ENCODE peak calls at places on chromosomes 7 and 10, in eight cellular contexts. N is GM23338, G is K562, Q is Panc1, W is suprapubic skin, L is SK-N-SH, U is transverse colon, J is upper lobe of left lung. P is an unnamed sample.

GRCh38 chr7:65269150-65269856 is 104.4 kb upstream of the ZNF92 start:
- DNase-seq in N (peak; percentile 99), G (peak; percentile 96), Q (no peak), W (no peak), L (peak; percentile 98), U (no peak), J (peak; percentile 57), P (no peak)

GRCh38 chr7:49852619-49853462 is 79.4 kb downstream of the VWC2 start:
- DNase-seq in N (peak; percentile 89), G (peak; percentile 23), Q (peak; percentile 62), W (no peak), L (peak; percentile 68), U (peak; percentile 24), J (no peak), P (no peak)

GRCh38 chr10:126459032-126459831 is 71.0 kb upstream of the ADAM12 start:
- DNase-seq in N (no peak), G (no peak), Q (no peak), W (no peak), L (no peak), U (no peak), J (no peak), P (no peak)

GRCh38 chr10:71819479-71819878 is 31.6 kb downstream of the PSAP start:
- DNase-seq in N (no peak), G (no peak), Q (no peak), W (no peak), L (no peak), U (no peak), J (no peak), P (no peak)

GRCh38 chr7:92517626-92518025 is 10.7 kb downstream of the PEX1 start:
- DNase-seq in N (no peak), G (no peak), Q (no peak), W (no peak), L (no peak), U (no peak), J (no peak), P (no peak)

GRCh38 chr10:11149499-11149898 is 131.8 kb downstream of the CELF2 start:
- DNase-seq in N (no peak), G (no peak), Q (no peak), W (no peak), L (no peak), U (no peak), J (peak; percentile 55), P (no peak)

GRCh38 chr7:45185864-45186250 is 28.3 kb downstream of the RAMP3 start:
- DNase-seq in N (no peak), G (no peak), Q (no peak), W (no peak), L (no peak), U (no peak), J (no peak), P (no peak)

GRCh38 chr10:6047326-6047611 is 14.9 kb downstream of the IL2RA start:
- DNase-seq in N (no peak), G (no peak), Q (no peak), W (no peak), L (no peak), U (no peak), J (no peak), P (no peak)

GRCh38 chr7:27116962-27117686 is 13.4 kb downstream of the HOXA4 start:
- DNase-seq in N (no peak), G (no peak), Q (no peak), W (no peak), L (no peak), U (no peak), J (no peak), P (no peak)

GRCh38 chr10:86339226-86339865 is 27.2 kb downstream of the GRID1 start:
- DNase-seq in N (no peak), G (no peak), Q (no peak), W (no peak), L (no peak), U (no peak), J (no peak), P (no peak)

DNA sequence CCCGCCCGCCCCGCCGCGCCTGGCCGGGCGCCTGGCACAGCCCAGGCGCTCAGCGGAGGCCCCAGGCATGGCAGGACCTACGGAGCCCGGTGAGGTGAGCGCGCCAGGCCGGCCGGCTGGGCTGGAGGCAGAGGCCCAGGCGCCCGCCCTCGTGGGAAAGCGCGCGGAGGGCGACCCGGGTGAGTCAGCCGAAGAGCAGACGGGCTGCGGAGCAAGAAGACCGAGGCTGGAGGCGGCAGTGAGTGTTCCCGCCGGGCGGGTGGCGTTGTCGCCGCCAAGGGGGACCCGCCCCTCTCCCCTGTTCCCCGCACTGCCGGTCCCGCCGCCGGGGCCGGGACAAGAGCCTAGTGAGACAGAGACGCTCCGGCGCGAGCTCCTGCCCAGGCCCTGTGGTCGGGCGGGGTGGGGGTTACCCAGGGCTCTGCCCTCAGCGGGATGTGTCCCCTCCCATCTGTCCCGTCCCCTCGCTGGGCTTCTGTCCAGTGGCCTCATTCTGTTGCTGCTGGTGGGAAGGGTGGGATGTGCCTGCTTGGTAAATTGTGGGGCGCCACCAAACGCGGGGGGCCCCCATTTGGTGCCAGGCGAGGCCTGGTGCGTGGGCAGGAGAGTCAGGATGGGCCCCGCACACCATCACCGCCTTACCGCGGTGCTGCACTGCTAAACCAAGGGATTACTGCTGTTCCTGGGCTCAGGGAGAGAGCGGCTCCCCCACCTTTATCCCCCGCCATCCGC is 17.0 kb upstream of the NODAL start:
- DNase-seq in N (peak; percentile 63), G (peak; percentile 83), Q (no peak), W (no peak), L (peak; percentile 92), U (peak; percentile 67), J (peak; percentile 66), P (peak; percentile 46)
- H3K27me3 ChIP-seq in N (peaks cover 50% of the 10 kb centered on the region), G (peaks cover 75% of the 10 kb centered on the region), Q (no peaks in the 10 kb centered on the region), W (peaks cover 11% of the 10 kb centered on the region), L (no peaks in the 10 kb centered on the region), U (peaks cover 31% of the 10 kb centered on the region), J (peaks cover 12% of the 10 kb centered on the region), P (no peaks in the 10 kb centered on the region)

DNA sequence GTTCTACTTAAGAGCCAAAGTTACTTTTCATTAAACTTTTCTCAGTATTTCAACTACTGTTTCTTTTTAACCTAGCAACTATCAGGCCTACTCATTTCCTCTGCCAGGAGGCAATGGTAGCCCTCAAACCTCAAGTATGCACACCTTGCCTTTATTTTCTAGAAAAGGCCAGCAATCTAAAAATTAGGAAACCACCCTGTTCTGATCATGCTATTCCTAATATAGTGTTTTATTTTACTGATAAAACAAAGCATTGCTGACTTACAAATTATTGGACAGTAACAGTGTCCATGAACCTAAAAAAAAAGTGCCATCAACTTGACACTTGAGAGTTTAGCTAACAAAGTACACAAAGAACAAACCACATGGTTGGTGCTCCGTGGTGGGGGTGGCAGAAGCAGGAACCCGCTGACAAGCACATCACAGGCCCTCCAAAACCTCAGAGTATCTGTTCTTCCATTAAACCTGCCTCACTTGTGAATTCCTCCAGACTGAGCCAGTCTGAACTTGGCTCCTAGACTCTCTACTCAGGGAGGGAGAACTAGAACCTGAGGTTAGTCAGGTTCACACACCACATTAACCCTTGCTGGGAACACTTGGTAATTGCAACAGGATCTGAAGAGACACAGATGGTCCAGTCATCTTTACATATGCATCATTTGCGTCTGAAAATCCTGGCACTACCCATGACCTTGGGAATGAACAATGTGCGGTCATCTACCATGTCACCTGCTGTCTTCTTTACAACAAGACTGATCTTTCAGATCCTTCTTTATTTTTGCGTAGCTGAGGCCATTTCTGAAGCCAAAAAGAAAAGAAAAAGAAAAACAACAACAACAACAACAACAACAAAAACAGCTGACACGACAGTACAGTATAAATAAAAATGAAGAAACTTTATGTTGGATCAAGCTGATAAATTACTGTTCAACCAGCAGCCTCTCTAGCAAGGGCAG is 31.9 kb downstream of the PIP4K2A start:
- DNase-seq in N (no peak), G (peak; percentile 45), Q (peak; percentile 39), W (no peak), L (no peak), U (peak; percentile 42), J (no peak), P (no peak)
- H3K4me1 ChIP-seq in N (peaks cover 64% of the 10 kb centered on the region), G (peaks cover 71% of the 10 kb centered on the region), Q (peaks cover 37% of the 10 kb centered on the region), W (peaks cover 48% of the 10 kb centered on the region), L (peaks cover 27% of the 10 kb centered on the region), U (no peaks in the 10 kb centered on the region), J (peaks cover 45% of the 10 kb centered on the region), P (no peaks in the 10 kb centered on the region)

DNA sequence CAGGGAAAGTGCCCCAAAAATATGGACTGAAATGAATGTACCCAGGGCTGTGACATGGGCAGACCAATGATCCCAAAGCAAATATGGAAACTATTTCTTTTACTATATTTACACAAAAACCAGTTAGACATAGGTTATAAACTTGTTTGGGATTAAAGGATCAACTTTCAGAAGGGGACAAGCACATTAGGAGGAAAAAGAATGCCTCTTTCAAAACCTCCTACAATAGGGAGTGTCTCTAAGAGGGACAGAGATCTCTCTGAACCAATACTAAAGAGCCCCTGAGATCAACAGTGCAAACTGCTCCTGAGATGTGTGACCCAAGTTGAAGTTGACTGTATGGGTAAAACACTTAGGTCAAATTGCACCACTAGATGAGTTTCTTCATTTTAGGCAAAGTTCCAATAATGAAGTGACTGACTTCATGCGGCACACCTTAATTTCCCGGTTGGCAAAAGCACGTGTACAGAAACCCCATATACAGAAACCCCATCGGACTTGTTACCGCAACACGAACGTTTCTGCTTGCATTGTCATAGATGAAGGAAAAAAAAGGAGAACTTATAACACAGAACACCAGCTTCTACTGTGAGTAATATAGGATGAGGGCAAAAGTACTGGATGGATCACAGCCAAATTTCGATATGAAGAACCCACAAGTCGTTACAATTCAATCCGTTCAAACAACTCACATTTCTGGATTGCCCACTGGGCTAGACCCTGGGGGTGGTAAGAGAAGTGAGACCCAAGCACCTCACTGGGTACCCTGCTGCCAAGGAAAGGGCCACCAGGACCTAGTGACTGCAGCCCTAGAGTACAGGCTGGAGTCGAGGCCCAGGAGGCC is 4.3 kb downstream of the SVIL start:
- DNase-seq in N (no peak), G (no peak), Q (no peak), W (no peak), L (no peak), U (no peak), J (peak; percentile 54), P (peak; percentile 17)
- TF ChIP-seq POLR2AphosphoS5 in N (no peak), G (no peak), Q (no peak), W (no peak), L (no peak), U (no peak), J (peak; percentile 58), P (no peak)

DNA sequence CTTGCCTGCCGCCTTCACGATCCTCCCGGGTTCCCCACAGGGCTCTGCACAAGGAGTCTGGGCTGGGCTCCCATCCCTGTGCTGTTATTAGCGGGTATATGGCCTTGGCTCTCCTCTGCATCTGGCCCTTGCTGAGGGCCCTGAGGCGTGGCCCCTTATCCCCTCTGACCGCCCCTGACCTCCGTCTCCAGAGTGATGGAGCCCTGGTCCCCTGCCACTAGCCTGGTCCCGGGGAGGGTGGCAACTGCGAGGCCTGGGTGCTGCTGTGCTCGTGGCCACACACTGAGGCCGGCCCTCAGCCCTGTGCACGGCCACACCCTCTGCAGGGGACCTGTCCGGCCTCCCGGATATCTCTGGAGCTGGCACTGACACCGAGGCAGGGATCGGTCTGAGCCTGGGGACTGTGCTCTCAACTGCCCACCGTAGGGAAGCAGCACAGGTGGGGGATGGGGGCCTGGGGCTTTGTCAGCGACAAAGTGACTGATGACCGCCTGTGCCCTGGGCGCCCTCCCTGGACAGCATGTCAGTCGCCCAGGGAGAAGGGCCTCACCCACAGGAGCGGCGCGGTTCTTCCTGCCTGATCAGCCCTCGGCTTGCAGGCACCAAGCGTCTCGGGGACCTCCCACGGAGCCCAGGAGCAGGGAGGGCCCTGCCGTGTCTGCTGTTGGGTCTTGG is 72.4 kb downstream of the NKX6-2 start:
- DNase-seq in N (no peak), G (no peak), Q (no peak), W (peak; percentile 40), L (no peak), U (no peak), J (no peak), P (peak; percentile 28)
- H3K27me3 ChIP-seq in N (no peaks in the 10 kb centered on the region), G (no peaks in the 10 kb centered on the region), Q (no peaks in the 10 kb centered on the region), W (no peaks in the 10 kb centered on the region), L (no peaks in the 10 kb centered on the region), U (no peaks in the 10 kb centered on the region), J (no peaks in the 10 kb centered on the region), P (no peaks in the 10 kb centered on the region)

P was measured in breast epithelium.